ENCODE peak calls at places on chromosomes 7 and 10, in four cellular contexts. N is A549, K is HepG2, I is GM12878. Q is an unnamed sample.

GRCh38 chr7:141079223-141079622 is 5.4 kb downstream of the TMEM178B start:
- DNase-seq in N (no peak), K (no peak), I (no peak), Q (no peak)

GRCh38 chr10:119644215-119644826 is 6.9 kb upstream of the BAG3 start:
- DNase-seq in N (no peak), K (peak), I (no peak), Q (no peak)

GRCh38 chr7:519974-520458 is 370 bp upstream of the PDGFA start:
- DNase-seq in I (no peak), N (peak), K (no peak), Q (peak)

GRCh38 chr10:47449102-47449978 is 34.6 kb downstream of the ANXA8 start:
- DNase-seq in K (no peak), N (no peak), I (no peak), Q (no peak)

GRCh38 chr10:26627320-26627719 is 70.2 kb upstream of the PDSS1 start:
- DNase-seq in N (peak), K (peak), I (no peak), Q (no peak)

GRCh38 chr10:69051303-69051702 is 36.6 kb upstream of the SRGN start:
- DNase-seq in K (no peak), N (no peak), I (no peak), Q (no peak)

GRCh38 chr7:30193333-30193943 is 58.7 kb downstream of the MTURN start:
- DNase-seq in N (no peak), K (no peak), I (no peak), Q (no peak)

GRCh38 chr7:4159761-4160554 is 522.1 kb upstream of the FOXK1 start:
- DNase-seq in N (no peak), I (no peak), K (no peak), Q (no peak)

GRCh38 chr10:132253092-132253687 is 54.6 kb downstream of the STK32C start:
- DNase-seq in I (no peak), N (no peak), K (no peak), Q (no peak)
- TF ChIP-seq PBX3 in I (no peak), N (no peak), K (no peak), Q (no peak)

GRCh38 chr7:117127585-117128168 is 174.4 kb downstream of the ST7 start:
- DNase-seq in K (peak), I (peak), N (no peak), Q (no peak)
- TF ChIP-seq PBX3 in K (no peak), I (no peak), N (no peak), Q (no peak)

GRCh38 chr10:121339136-121339535 is 259.1 kb downstream of the FGFR2 start:
- DNase-seq in K (no peak), I (no peak), N (no peak), Q (no peak)
- TF ChIP-seq PBX3 in K (no peak), I (no peak), N (no peak), Q (no peak)

GRCh38 chr10:126188679-126189200 is 199.5 kb downstream of the ADAM12 start:
- DNase-seq in N (no peak), I (no peak), K (no peak), Q (no peak)

GRCh38 chr10:126186746-126187145 is 201.5 kb downstream of the ADAM12 start:
- DNase-seq in I (no peak), K (no peak), N (peak), Q (no peak)

GRCh38 chr10:126187399-126187798 is 200.9 kb downstream of the ADAM12 start:
- DNase-seq in K (no peak), I (no peak), N (no peak), Q (no peak)

GRCh38 chr10:126196225-126196624 is 192.1 kb downstream of the ADAM12 start:
- DNase-seq in N (no peak), K (no peak), I (no peak), Q (no peak)

GRCh38 chr10:126191192-126191591 is 197.1 kb downstream of the ADAM12 start:
- DNase-seq in N (no peak), I (no peak), K (no peak), Q (no peak)
- TF ChIP-seq PBX3 in N (no peak), I (no peak), K (no peak), Q (no peak)